ENCODE peak calls at places on chromosome 11, in eight cellular contexts. J, R, L, G, Q, S, Y and H are unnamed samples.

GRCh38 chr11:1884123-1884415 is 7.6 kb downstream of the PRR33 start:
- DNase-seq in J (no peak), R (no peak), L (no peak), G (no peak), Q (no peak), S (no peak), Y (no peak), H (no peak)

GRCh38 chr11:132942611-132943324 is 589.5 kb downstream of the OPCML start:
- DNase-seq in J (peak), R (no peak), L (no peak), G (no peak), Q (no peak), S (peak), Y (no peak), H (peak)

GRCh38 chr11:130719516-130719915 is 196.8 kb downstream of the SNX19 start:
- DNase-seq in J (no peak), R (peak), L (no peak), G (peak), Q (no peak), S (no peak), Y (no peak), H (no peak)

GRCh38 chr11:19455731-19456130 is 215.0 kb upstream of the E2F8 start:
- DNase-seq in J (no peak), R (peak), L (no peak), G (no peak), Q (peak), S (no peak), Y (no peak), H (no peak)

GRCh38 chr11:13745165-13745564 is 76.7 kb downstream of the FAR1 start:
- DNase-seq in J (no peak), R (no peak), L (no peak), G (no peak), Q (no peak), S (no peak), Y (no peak), H (no peak)

GRCh38 chr11:101583180-101584128 is at the start of gene TRPC6:
- DNase-seq in J (peak), R (peak), L (peak), G (no peak), Q (peak), S (peak), Y (no peak), H (peak)

GRCh38 chr11:77377734-77378133 is 76.2 kb upstream of the GDPD4 start:
- DNase-seq in J (no peak), R (peak), L (no peak), G (no peak), Q (no peak), S (peak), Y (no peak), H (no peak)

GRCh38 chr11:45517171-45517770 is 148.2 kb downstream of the CHST1 start:
- DNase-seq in J (no peak), R (no peak), L (no peak), G (no peak), Q (no peak), S (no peak), Y (no peak), H (peak)

GRCh38 chr11:23995891-23996290 is 501.0 kb upstream of the LUZP2 start:
- DNase-seq in J (no peak), R (peak), L (no peak), G (no peak), Q (no peak), S (no peak), Y (peak), H (no peak)

GRCh38 chr11:369336-370018 is at the start of gene B4GALNT4:
- DNase-seq in J (no peak), R (no peak), L (peak), G (no peak), Q (no peak), S (peak), Y (no peak), H (no peak)

GRCh38 chr11:126816655-126817054 is 183.9 kb downstream of the KIRREL3 start:
- DNase-seq in J (no peak), R (peak), L (peak), G (peak), Q (no peak), S (no peak), Y (no peak), H (peak)

GRCh38 chr11:57349491-57350274 is 11.5 kb downstream of the P2RX3 start:
- DNase-seq in J (peak), R (peak), L (peak), G (no peak), Q (peak), S (peak), Y (no peak), H (peak)

GRCh38 chr11:112226062-112226921 is at the start of gene PTS:
- DNase-seq in J (peak), R (peak), L (peak), G (peak), Q (peak), S (peak), Y (no peak), H (peak)